ENCODE peak calls at places on chromosomes 13 and 19, in five cellular contexts. One of them, this sample, is unnamed.

GRCh38 chr13:50129923-50130685 is 114.9 kb downstream of the KCNRG start:
- DNase-seq in K562: no peak
- DNase-seq in H1: no peak
- DNase-seq in HepG2: no peak
- DNase-seq in GM12878: no peak
- DNase-seq in this sample: no peak

GRCh38 chr13:27126877-27127276 is 44.7 kb downstream of the USP12 start:
- DNase-seq in K562: no peak
- DNase-seq in H1: no peak
- DNase-seq in HepG2: no peak
- DNase-seq in GM12878: no peak
- DNase-seq in this sample: no peak

GRCh38 chr13:51942189-51942588 is 69.1 kb downstream of the ATP7B start:
- DNase-seq in K562: no peak
- DNase-seq in H1: no peak
- DNase-seq in HepG2: no peak
- DNase-seq in GM12878: no peak
- DNase-seq in this sample: peak; percentile 19

GRCh38 chr13:38024431-38024830 is 154.9 kb upstream of the TRPC4 start:
- DNase-seq in K562: no peak
- DNase-seq in H1: no peak
- DNase-seq in HepG2: no peak
- DNase-seq in GM12878: no peak
- DNase-seq in this sample: no peak

GRCh38 chr19:18603255-18603957 is 3.2 kb downstream of the CRLF1 start:
- DNase-seq in K562: peak; percentile 55
- DNase-seq in H1: no peak
- DNase-seq in HepG2: no peak
- DNase-seq in GM12878: no peak
- DNase-seq in this sample: no peak

GRCh38 chr19:16070366-16070990 is 5.8 kb upstream of the TPM4 start:
- DNase-seq in K562: peak; percentile 56
- DNase-seq in H1: no peak
- DNase-seq in HepG2: peak; percentile 84
- DNase-seq in GM12878: no peak
- DNase-seq in this sample: peak; percentile 86

GRCh38 chr19:869245-870177 is 10.0 kb downstream of the CFD start:
- DNase-seq in K562: no peak
- DNase-seq in H1: no peak
- DNase-seq in HepG2: no peak
- DNase-seq in GM12878: no peak
- DNase-seq in this sample: peak; percentile 63

GRCh38 chr13:19860884-19861655 is 2.4 kb downstream of the ZMYM5 start:
- DNase-seq in K562: no peak
- DNase-seq in H1: no peak
- DNase-seq in HepG2: peak; percentile 77
- DNase-seq in GM12878: no peak
- DNase-seq in this sample: peak; percentile 80

GRCh38 chr13:75372517-75372916 is 109.5 kb downstream of the TBC1D4 start:
- DNase-seq in K562: peak; percentile 13
- DNase-seq in H1: no peak
- DNase-seq in HepG2: peak; percentile 44
- DNase-seq in GM12878: no peak
- DNase-seq in this sample: no peak

GRCh38 chr13:24875566-24875965 is 111.6 kb downstream of the RNF17 start:
- DNase-seq in K562: no peak
- DNase-seq in H1: no peak
- DNase-seq in HepG2: no peak
- DNase-seq in GM12878: no peak
- DNase-seq in this sample: no peak

GRCh38 chr13:20121154-20121515 is 39.7 kb downstream of the GJA3 start:
- DNase-seq in K562: no peak
- DNase-seq in H1: no peak
- DNase-seq in HepG2: peak; percentile 30
- DNase-seq in GM12878: no peak
- DNase-seq in this sample: no peak

GRCh38 chr19:398719-399118 is 10.2 kb downstream of the C2CD4C start:
- DNase-seq in K562: no peak
- DNase-seq in H1: no peak
- DNase-seq in HepG2: no peak
- DNase-seq in GM12878: no peak
- DNase-seq in this sample: no peak

GRCh38 chr19:50275577-50276368 is 53.4 kb downstream of the KCNC3 start:
- DNase-seq in K562: no peak
- DNase-seq in H1: no peak
- DNase-seq in HepG2: peak; percentile 79
- DNase-seq in GM12878: no peak
- DNase-seq in this sample: no peak

GRCh38 chr19:40798997-40799557 is at the start of gene EGLN2:
- DNase-seq in K562: peak; percentile 95
- DNase-seq in H1: no peak
- DNase-seq in HepG2: no peak
- DNase-seq in GM12878: no peak
- DNase-seq in this sample: no peak

GRCh38 chr13:66353664-66354063 is 876.5 kb downstream of the PCDH9 start:
- DNase-seq in K562: no peak
- DNase-seq in H1: no peak
- DNase-seq in HepG2: no peak
- DNase-seq in GM12878: no peak
- DNase-seq in this sample: no peak

GRCh38 chr19:40603071-40603718 is 2.0 kb downstream of the LTBP4 start:
- DNase-seq in K562: no peak
- DNase-seq in H1: no peak
- DNase-seq in HepG2: peak; percentile 28
- DNase-seq in GM12878: no peak
- DNase-seq in this sample: no peak

GRCh38 chr13:113297370-113297871 is 382 bp downstream of the LAMP1 start:
- DNase-seq in K562: peak; percentile 59
- DNase-seq in H1: no peak
- DNase-seq in HepG2: no peak
- DNase-seq in GM12878: no peak
- DNase-seq in this sample: no peak

GRCh38 chr13:23618341-23618740 is 48.1 kb downstream of the TNFRSF19 start:
- DNase-seq in K562: no peak
- DNase-seq in H1: no peak
- DNase-seq in HepG2: no peak
- DNase-seq in GM12878: no peak
- DNase-seq in this sample: no peak

GRCh38 chr19:32976223-32976805 is 4.3 kb downstream of the FAAP24 start:
- DNase-seq in K562: peak; percentile 56
- DNase-seq in H1: peak; percentile 31
- DNase-seq in HepG2: peak; percentile 52
- DNase-seq in GM12878: no peak
- DNase-seq in this sample: peak; percentile 47

GRCh38 chr19:50743537-50743936 is 20.4 kb downstream of the CLEC11A start:
- DNase-seq in K562: no peak
- DNase-seq in H1: no peak
- DNase-seq in HepG2: no peak
- DNase-seq in GM12878: no peak
- DNase-seq in this sample: no peak

GRCh38 chr19:48812094-48812929 is 1.5 kb upstream of the BCAT2 start:
- DNase-seq in K562: peak; percentile 99
- DNase-seq in H1: no peak
- DNase-seq in HepG2: peak; percentile 37
- DNase-seq in GM12878: no peak
- DNase-seq in this sample: no peak

GRCh38 chr19:409515-410242 is 732 bp upstream of the C2CD4C start:
- DNase-seq in K562: no peak
- DNase-seq in H1: no peak
- DNase-seq in HepG2: no peak
- DNase-seq in GM12878: no peak
- DNase-seq in this sample: no peak

GRCh38 chr19:45112111-45112827 is 19.3 kb downstream of the PPP1R37 start:
- DNase-seq in K562: no peak
- DNase-seq in H1: no peak
- DNase-seq in HepG2: no peak
- DNase-seq in GM12878: no peak
- DNase-seq in this sample: no peak

GRCh38 chr19:14476663-14477401 is 1.7 kb upstream of the PTGER1 start:
- DNase-seq in K562: peak; percentile 66
- DNase-seq in H1: no peak
- DNase-seq in HepG2: no peak
- DNase-seq in GM12878: no peak
- DNase-seq in this sample: peak; percentile 48

GRCh38 chr13:30866692-30867669 is 39.1 kb upstream of the MEDAG start:
- DNase-seq in K562: no peak
- DNase-seq in H1: no peak
- DNase-seq in HepG2: no peak
- DNase-seq in GM12878: no peak
- DNase-seq in this sample: no peak

GRCh38 chr13:81025091-81025490 is 684.2 kb upstream of the SPRY2 start:
- DNase-seq in K562: no peak
- DNase-seq in H1: no peak
- DNase-seq in HepG2: no peak
- DNase-seq in GM12878: no peak
- DNase-seq in this sample: no peak

GRCh38 chr13:44921931-44922758 is 67.1 kb downstream of the NUFIP1 start:
- DNase-seq in K562: no peak
- DNase-seq in H1: no peak
- DNase-seq in HepG2: peak; percentile 81
- DNase-seq in GM12878: no peak
- DNase-seq in this sample: peak; percentile 29

GRCh38 chr19:10516671-10517286 is 468 bp downstream of the S1PR5 start:
- DNase-seq in K562: no peak
- DNase-seq in H1: no peak
- DNase-seq in HepG2: no peak
- DNase-seq in GM12878: no peak
- DNase-seq in this sample: no peak

GRCh38 chr13:33554919-33555791 is 262.8 kb upstream of the RFC3 start:
- DNase-seq in K562: no peak
- DNase-seq in H1: no peak
- DNase-seq in HepG2: no peak
- DNase-seq in GM12878: no peak
- DNase-seq in this sample: no peak

GRCh38 chr19:34345934-34346333 is 19.1 kb upstream of the GPI start:
- DNase-seq in K562: peak; percentile 90
- DNase-seq in H1: peak; percentile 65
- DNase-seq in HepG2: peak; percentile 63
- DNase-seq in GM12878: no peak
- DNase-seq in this sample: peak; percentile 61

GRCh38 chr19:17719730-17720486 is 628 bp downstream of the MAP1S start:
- DNase-seq in K562: peak; percentile 66
- DNase-seq in H1: no peak
- DNase-seq in HepG2: no peak
- DNase-seq in GM12878: no peak
- DNase-seq in this sample: no peak

GRCh38 chr13:65613004-65613403 is 1617.1 kb downstream of the PCDH9 start:
- DNase-seq in K562: peak; percentile 4
- DNase-seq in H1: no peak
- DNase-seq in HepG2: peak; percentile 2
- DNase-seq in GM12878: no peak
- DNase-seq in this sample: peak; percentile 8

GRCh38 chr19:10975374-10976036 is 14.7 kb downstream of the SMARCA4 start:
- DNase-seq in K562: no peak
- DNase-seq in H1: no peak
- DNase-seq in HepG2: no peak
- DNase-seq in GM12878: no peak
- DNase-seq in this sample: no peak

GRCh38 chr19:35559281-35559659 is 4.2 kb downstream of the ATP4A start:
- DNase-seq in K562: no peak
- DNase-seq in H1: no peak
- DNase-seq in HepG2: no peak
- DNase-seq in GM12878: peak; percentile 46
- DNase-seq in this sample: no peak

GRCh38 chr19:49362048-49362925 is at the start of gene TEAD2:
- DNase-seq in K562: peak; percentile 80
- DNase-seq in H1: no peak
- DNase-seq in HepG2: peak; percentile 32
- DNase-seq in GM12878: no peak
- DNase-seq in this sample: no peak

GRCh38 chr19:9150650-9151049 is 10.5 kb downstream of the ZNF317 start:
- DNase-seq in K562: no peak
- DNase-seq in H1: no peak
- DNase-seq in HepG2: no peak
- DNase-seq in GM12878: no peak
- DNase-seq in this sample: no peak
- H2AFZ ChIP-seq in K562: no peak overlapping the region
- H2AFZ ChIP-seq in H1: no peak overlapping the region
- H2AFZ ChIP-seq in HepG2: no peak overlapping the region
- H2AFZ ChIP-seq in GM12878: no peak overlapping the region
- H2AFZ ChIP-seq in this sample: no peak overlapping the region

GRCh38 chr19:47210180-47210490 is 20.9 kb downstream of the BBC3 start:
- DNase-seq in K562: no peak
- DNase-seq in H1: no peak
- DNase-seq in HepG2: no peak
- DNase-seq in GM12878: no peak
- DNase-seq in this sample: no peak

GRCh38 chr19:47215581-47215980 is 15.4 kb downstream of the BBC3 start:
- DNase-seq in K562: no peak
- DNase-seq in H1: no peak
- DNase-seq in HepG2: no peak
- DNase-seq in GM12878: no peak
- DNase-seq in this sample: no peak

GRCh38 chr19:47209323-47210179 is 21.4 kb downstream of the BBC3 start:
- DNase-seq in K562: no peak
- DNase-seq in H1: no peak
- DNase-seq in HepG2: no peak
- DNase-seq in GM12878: no peak
- DNase-seq in this sample: no peak

GRCh38 chr19:47210689-47211316 is 20.2 kb downstream of the BBC3 start:
- DNase-seq in K562: peak; percentile 69
- DNase-seq in H1: peak; percentile 60
- DNase-seq in HepG2: peak; percentile 71
- DNase-seq in GM12878: no peak
- DNase-seq in this sample: no peak
- TF ChIP-seq ATF3 in K562: peak; percentile 32
- TF ChIP-seq ATF3 in H1: no peak
- TF ChIP-seq ATF3 in HepG2: no peak
- TF ChIP-seq ATF3 in GM12878: no peak
- TF ChIP-seq ATF3 in this sample: no peak

GRCh38 chr13:73702419-73703071 is 431.7 kb downstream of the KLF12 start:
- DNase-seq in K562: no peak
- DNase-seq in H1: no peak
- DNase-seq in HepG2: no peak
- DNase-seq in GM12878: peak; percentile 21
- DNase-seq in this sample: no peak

GRCh38 chr13:73698859-73699258 is 435.3 kb downstream of the KLF12 start:
- DNase-seq in K562: no peak
- DNase-seq in H1: no peak
- DNase-seq in HepG2: no peak
- DNase-seq in GM12878: no peak
- DNase-seq in this sample: no peak

GRCh38 chr13:73708393-73708985 is 425.7 kb downstream of the KLF12 start:
- DNase-seq in K562: peak; percentile 36
- DNase-seq in H1: no peak
- DNase-seq in HepG2: peak; percentile 59
- DNase-seq in GM12878: no peak
- DNase-seq in this sample: peak; percentile 57

GRCh38 chr13:73704587-73704986 is 429.6 kb downstream of the KLF12 start:
- DNase-seq in K562: no peak
- DNase-seq in H1: no peak
- DNase-seq in HepG2: no peak
- DNase-seq in GM12878: no peak
- DNase-seq in this sample: no peak

GRCh38 chr13:73703606-73704005 is 430.6 kb downstream of the KLF12 start:
- DNase-seq in K562: no peak
- DNase-seq in H1: no peak
- DNase-seq in HepG2: no peak
- DNase-seq in GM12878: no peak
- DNase-seq in this sample: no peak
- TF ChIP-seq RAD21 in K562: no peak
- TF ChIP-seq RAD21 in H1: no peak
- TF ChIP-seq RAD21 in HepG2: no peak
- TF ChIP-seq RAD21 in GM12878: no peak
- TF ChIP-seq RAD21 in this sample: no peak

GRCh38 chr13:110062077-110062776 is 244.7 kb downstream of the COL4A1 start:
- DNase-seq in K562: no peak
- DNase-seq in H1: no peak
- DNase-seq in HepG2: no peak
- DNase-seq in GM12878: no peak
- DNase-seq in this sample: no peak
- H2AFZ ChIP-seq in K562: no peak overlapping the region
- H2AFZ ChIP-seq in H1: no peak overlapping the region
- H2AFZ ChIP-seq in HepG2: no peak overlapping the region
- H2AFZ ChIP-seq in GM12878: no peak overlapping the region
- H2AFZ ChIP-seq in this sample: no peak overlapping the region